ENCODE peak calls at places on chromosome 10, in six cellular contexts. One of them, this sample, is unnamed.

GRCh38 chr10:106873770-106874717 is 290.5 kb downstream of the SORCS1 start:
- DNase-seq in sigmoid colon: no peak
- DNase-seq in prostate gland: no peak
- DNase-seq in uterus: no peak
- DNase-seq in stomach: no peak
- DNase-seq in IMR-90: no peak
- DNase-seq in this sample: peak; percentile 66

GRCh38 chr10:93438796-93439253 is 43.3 kb downstream of the MYOF start:
- DNase-seq in sigmoid colon: no peak
- DNase-seq in prostate gland: peak; percentile 85
- DNase-seq in IMR-90: no peak
- DNase-seq in uterus: peak; percentile 47
- DNase-seq in stomach: peak; percentile 62
- DNase-seq in this sample: peak; percentile 61

GRCh38 chr10:79130846-79131245 is 62.1 kb downstream of the ZMIZ1 start:
- DNase-seq in uterus: no peak
- DNase-seq in prostate gland: no peak
- DNase-seq in IMR-90: no peak
- DNase-seq in sigmoid colon: no peak
- DNase-seq in stomach: no peak
- DNase-seq in this sample: no peak

GRCh38 chr10:90354914-90355313 is 502.9 kb downstream of the HTR7 start:
- DNase-seq in sigmoid colon: no peak
- DNase-seq in stomach: no peak
- DNase-seq in uterus: no peak
- DNase-seq in prostate gland: no peak
- DNase-seq in IMR-90: no peak
- DNase-seq in this sample: no peak

GRCh38 chr10:71367279-71367678 is 29.4 kb upstream of the CDH23 start:
- DNase-seq in prostate gland: no peak
- DNase-seq in stomach: no peak
- DNase-seq in uterus: no peak
- DNase-seq in IMR-90: no peak
- DNase-seq in sigmoid colon: no peak
- DNase-seq in this sample: peak; percentile 29

GRCh38 chr10:1560535-1561192 is 176.7 kb downstream of the ADARB2 start:
- DNase-seq in sigmoid colon: peak; percentile 28
- DNase-seq in IMR-90: no peak
- DNase-seq in uterus: no peak
- DNase-seq in stomach: no peak
- DNase-seq in prostate gland: no peak
- DNase-seq in this sample: no peak

GRCh38 chr10:17200035-17200884 is 1.2 kb downstream of the TRDMT1 start:
- DNase-seq in stomach: no peak
- DNase-seq in uterus: no peak
- DNase-seq in sigmoid colon: no peak
- DNase-seq in prostate gland: no peak
- DNase-seq in IMR-90: no peak
- DNase-seq in this sample: no peak

GRCh38 chr10:75935650-75936400 is 504.4 kb downstream of the LRMDA start:
- DNase-seq in sigmoid colon: no peak
- DNase-seq in uterus: no peak
- DNase-seq in stomach: no peak
- DNase-seq in IMR-90: no peak
- DNase-seq in prostate gland: no peak
- DNase-seq in this sample: no peak

GRCh38 chr10:96341219-96342182 is 17.3 kb downstream of the OPALIN start:
- DNase-seq in sigmoid colon: no peak
- DNase-seq in IMR-90: no peak
- DNase-seq in stomach: no peak
- DNase-seq in prostate gland: no peak
- DNase-seq in uterus: no peak
- DNase-seq in this sample: no peak

GRCh38 chr10:83212632-83213349 is 926.5 kb upstream of the GHITM start:
- DNase-seq in IMR-90: no peak
- DNase-seq in stomach: no peak
- DNase-seq in sigmoid colon: no peak
- DNase-seq in uterus: no peak
- DNase-seq in prostate gland: no peak
- DNase-seq in this sample: no peak

GRCh38 chr10:128064615-128065580 is 61.3 kb downstream of the MKI67 start:
- DNase-seq in IMR-90: peak; percentile 49
- DNase-seq in uterus: peak; percentile 56
- DNase-seq in sigmoid colon: peak; percentile 91
- DNase-seq in prostate gland: no peak
- DNase-seq in stomach: no peak
- DNase-seq in this sample: peak; percentile 78

GRCh38 chr10:80457554-80458262 is 3.6 kb downstream of the TSPAN14 start:
- DNase-seq in prostate gland: no peak
- DNase-seq in sigmoid colon: no peak
- DNase-seq in stomach: no peak
- DNase-seq in uterus: no peak
- DNase-seq in IMR-90: no peak
- DNase-seq in this sample: peak; percentile 41

GRCh38 chr10:71349401-71349800 is 30.3 kb downstream of the SLC29A3 start:
- DNase-seq in sigmoid colon: no peak
- DNase-seq in IMR-90: no peak
- DNase-seq in stomach: no peak
- DNase-seq in uterus: no peak
- DNase-seq in prostate gland: no peak
- DNase-seq in this sample: no peak

GRCh38 chr10:1380075-1380793 is 324.0 kb downstream of the WDR37 start:
- DNase-seq in IMR-90: no peak
- DNase-seq in prostate gland: no peak
- DNase-seq in uterus: no peak
- DNase-seq in sigmoid colon: no peak
- DNase-seq in stomach: peak; percentile 10
- DNase-seq in this sample: no peak

GRCh38 chr10:5943536-5943935 is 33.8 kb downstream of the IL15RA start:
- DNase-seq in stomach: no peak
- DNase-seq in uterus: peak; percentile 82
- DNase-seq in prostate gland: no peak
- DNase-seq in IMR-90: peak; percentile 59
- DNase-seq in sigmoid colon: peak; percentile 80
- DNase-seq in this sample: peak; percentile 58

GRCh38 chr10:53748319-53748718 is 975.7 kb upstream of the MBL2 start:
- DNase-seq in IMR-90: no peak
- DNase-seq in uterus: no peak
- DNase-seq in stomach: no peak
- DNase-seq in prostate gland: no peak
- DNase-seq in sigmoid colon: no peak
- DNase-seq in this sample: no peak

GRCh38 chr10:14153570-14154055 is 177.1 kb downstream of the FRMD4A start:
- DNase-seq in stomach: no peak
- DNase-seq in IMR-90: peak; percentile 37
- DNase-seq in uterus: no peak
- DNase-seq in prostate gland: no peak
- DNase-seq in sigmoid colon: no peak
- DNase-seq in this sample: no peak

GRCh38 chr10:83273035-83273434 is 866.3 kb upstream of the GHITM start:
- DNase-seq in uterus: no peak
- DNase-seq in prostate gland: no peak
- DNase-seq in sigmoid colon: no peak
- DNase-seq in IMR-90: no peak
- DNase-seq in stomach: no peak
- DNase-seq in this sample: no peak

GRCh38 chr10:23370106-23370505 is 25.5 kb upstream of the C10orf67 start:
- DNase-seq in uterus: no peak
- DNase-seq in IMR-90: peak; percentile 19
- DNase-seq in prostate gland: no peak
- DNase-seq in stomach: no peak
- DNase-seq in sigmoid colon: no peak
- DNase-seq in this sample: no peak

GRCh38 chr10:97279121-97279815 is 13.2 kb downstream of the ARHGAP19 start:
- DNase-seq in uterus: no peak
- DNase-seq in prostate gland: no peak
- DNase-seq in sigmoid colon: no peak
- DNase-seq in stomach: no peak
- DNase-seq in IMR-90: peak; percentile 42
- DNase-seq in this sample: peak; percentile 10

GRCh38 chr10:6221971-6222751 is 19.4 kb downstream of the PFKFB3 start:
- DNase-seq in IMR-90: peak; percentile 29
- DNase-seq in sigmoid colon: no peak
- DNase-seq in stomach: no peak
- DNase-seq in prostate gland: no peak
- DNase-seq in uterus: no peak
- DNase-seq in this sample: no peak

GRCh38 chr10:119025336-119025735 is 4.2 kb upstream of the NANOS1 start:
- DNase-seq in sigmoid colon: peak; percentile 93
- DNase-seq in uterus: peak; percentile 59
- DNase-seq in prostate gland: peak; percentile 85
- DNase-seq in IMR-90: peak; percentile 64
- DNase-seq in stomach: peak; percentile 89
- DNase-seq in this sample: peak; percentile 85

GRCh38 chr10:112375721-112376577 is 2.0 kb downstream of the ACSL5 start:
- DNase-seq in prostate gland: peak; percentile 22
- DNase-seq in IMR-90: peak; percentile 49
- DNase-seq in stomach: peak; percentile 84
- DNase-seq in uterus: peak; percentile 56
- DNase-seq in sigmoid colon: peak; percentile 71
- DNase-seq in this sample: peak; percentile 63

DNA sequence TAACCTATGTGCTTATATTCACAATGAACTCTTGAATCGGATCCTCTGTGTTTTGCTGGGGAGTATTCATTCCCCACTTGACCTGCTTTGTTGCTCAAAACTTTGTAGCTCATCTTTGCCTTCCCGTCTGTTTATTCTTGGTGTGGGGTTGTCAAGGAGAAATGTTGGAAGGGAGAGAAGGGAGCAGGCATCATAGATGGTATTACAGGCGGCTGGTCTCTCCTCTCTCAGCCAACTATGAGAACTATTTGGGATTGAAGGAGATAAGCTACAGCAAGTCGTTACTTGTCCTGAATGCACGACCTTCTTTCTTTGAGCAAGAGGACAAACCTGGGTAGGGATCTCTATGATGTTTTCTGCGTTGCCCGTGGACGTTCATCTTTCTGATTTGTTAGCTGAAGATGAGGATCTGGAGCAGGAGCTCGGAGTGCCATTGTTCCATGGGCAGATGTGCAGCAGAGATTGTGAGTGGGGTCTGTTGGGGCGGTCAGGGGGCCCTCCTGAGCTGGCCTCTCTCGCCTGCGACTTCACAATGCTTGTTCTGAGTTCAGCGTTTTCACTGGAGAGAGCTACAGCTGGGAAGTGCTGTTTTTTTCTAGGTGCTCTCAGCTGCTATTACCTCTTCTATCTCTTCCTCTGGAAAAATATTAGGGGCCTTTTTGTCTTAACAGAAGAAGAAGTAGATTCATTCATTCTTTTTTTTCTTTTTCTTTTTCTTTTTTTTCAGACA is 126.9 kb upstream of the KLF6 start:
- DNase-seq in sigmoid colon: no peak
- DNase-seq in IMR-90: peak; percentile 31
- DNase-seq in prostate gland: peak; percentile 67
- DNase-seq in uterus: no peak
- DNase-seq in stomach: no peak
- DNase-seq in this sample: no peak
- TF ChIP-seq POLR2A in sigmoid colon: no peak
- TF ChIP-seq POLR2A in IMR-90: no peak
- TF ChIP-seq POLR2A in prostate gland: no peak
- TF ChIP-seq POLR2A in uterus: no peak
- TF ChIP-seq POLR2A in stomach: no peak
- TF ChIP-seq POLR2A in this sample: no peak

GRCh38 chr10:50384238-50384637 is 132.9 kb upstream of the ASAH2 start:
- DNase-seq in stomach: no peak
- DNase-seq in sigmoid colon: no peak
- DNase-seq in uterus: no peak
- DNase-seq in IMR-90: no peak
- DNase-seq in prostate gland: no peak
- DNase-seq in this sample: no peak

GRCh38 chr10:50384839-50385238 is 133.5 kb upstream of the ASAH2 start:
- DNase-seq in uterus: no peak
- DNase-seq in prostate gland: no peak
- DNase-seq in IMR-90: no peak
- DNase-seq in stomach: no peak
- DNase-seq in sigmoid colon: no peak
- DNase-seq in this sample: no peak

GRCh38 chr10:50379652-50380051 is 128.3 kb upstream of the ASAH2 start:
- DNase-seq in sigmoid colon: no peak
- DNase-seq in IMR-90: no peak
- DNase-seq in prostate gland: no peak
- DNase-seq in stomach: no peak
- DNase-seq in uterus: no peak
- DNase-seq in this sample: no peak

GRCh38 chr10:50381637-50382036 is 130.3 kb upstream of the ASAH2 start:
- DNase-seq in IMR-90: no peak
- DNase-seq in uterus: no peak
- DNase-seq in prostate gland: no peak
- DNase-seq in stomach: no peak
- DNase-seq in sigmoid colon: no peak
- DNase-seq in this sample: no peak

GRCh38 chr10:50382576-50383023 is 131.3 kb upstream of the ASAH2 start:
- DNase-seq in uterus: no peak
- DNase-seq in IMR-90: no peak
- DNase-seq in stomach: no peak
- DNase-seq in prostate gland: no peak
- DNase-seq in sigmoid colon: no peak
- DNase-seq in this sample: no peak
- H3K4me1 ChIP-seq in uterus: peaks cover 8% of the 10 kb centered on the region
- H3K4me1 ChIP-seq in IMR-90: peaks cover 8% of the 10 kb centered on the region
- H3K4me1 ChIP-seq in stomach: peaks cover 6% of the 10 kb centered on the region
- H3K4me1 ChIP-seq in prostate gland: no peaks in the 10 kb centered on the region
- H3K4me1 ChIP-seq in sigmoid colon: no peaks in the 10 kb centered on the region
- H3K4me1 ChIP-seq in this sample: peaks cover 22% of the 10 kb centered on the region

GRCh38 chr10:100306861-100307260 is 20.4 kb upstream of the BLOC1S2 start:
- DNase-seq in uterus: no peak
- DNase-seq in IMR-90: no peak
- DNase-seq in prostate gland: no peak
- DNase-seq in stomach: no peak
- DNase-seq in sigmoid colon: no peak
- DNase-seq in this sample: no peak
- TF ChIP-seq POLR2A in uterus: no peak
- TF ChIP-seq POLR2A in IMR-90: no peak
- TF ChIP-seq POLR2A in prostate gland: no peak
- TF ChIP-seq POLR2A in stomach: no peak
- TF ChIP-seq POLR2A in sigmoid colon: no peak
- TF ChIP-seq POLR2A in this sample: no peak

GRCh38 chr10:132459252-132460028 is 62.4 kb downstream of the PWWP2B start:
- DNase-seq in prostate gland: no peak
- DNase-seq in uterus: no peak
- DNase-seq in stomach: peak; percentile 63
- DNase-seq in sigmoid colon: no peak
- DNase-seq in IMR-90: no peak
- DNase-seq in this sample: peak; percentile 72
- H3K4me1 ChIP-seq in prostate gland: peaks cover 3% of the 10 kb centered on the region
- H3K4me1 ChIP-seq in uterus: no peaks in the 10 kb centered on the region
- H3K4me1 ChIP-seq in stomach: peaks cover 48% of the 10 kb centered on the region
- H3K4me1 ChIP-seq in sigmoid colon: no peaks in the 10 kb centered on the region
- H3K4me1 ChIP-seq in IMR-90: no peaks in the 10 kb centered on the region
- H3K4me1 ChIP-seq in this sample: peaks cover 34% of the 10 kb centered on the region

GRCh38 chr10:77873558-77874380 is 52.8 kb downstream of the DLG5 start:
- DNase-seq in sigmoid colon: peak; percentile 91
- DNase-seq in uterus: peak; percentile 69
- DNase-seq in stomach: peak; percentile 50
- DNase-seq in IMR-90: peak; percentile 42
- DNase-seq in prostate gland: peak; percentile 81
- DNase-seq in this sample: peak; percentile 40
- TF ChIP-seq POLR2A in sigmoid colon: no peak
- TF ChIP-seq POLR2A in uterus: no peak
- TF ChIP-seq POLR2A in stomach: no peak
- TF ChIP-seq POLR2A in IMR-90: no peak
- TF ChIP-seq POLR2A in prostate gland: peak; percentile 79
- TF ChIP-seq POLR2A in this sample: no peak

GRCh38 chr10:102670871-102671434 is 26.7 kb downstream of the TRIM8 start:
- DNase-seq in stomach: no peak
- DNase-seq in uterus: no peak
- DNase-seq in IMR-90: no peak
- DNase-seq in sigmoid colon: no peak
- DNase-seq in prostate gland: no peak
- DNase-seq in this sample: no peak
- H3K4me1 ChIP-seq in stomach: peaks cover 47% of the 10 kb centered on the region
- H3K4me1 ChIP-seq in uterus: peaks cover 12% of the 10 kb centered on the region
- H3K4me1 ChIP-seq in IMR-90: peaks cover 35% of the 10 kb centered on the region
- H3K4me1 ChIP-seq in sigmoid colon: no peaks in the 10 kb centered on the region
- H3K4me1 ChIP-seq in prostate gland: peaks cover 16% of the 10 kb centered on the region
- H3K4me1 ChIP-seq in this sample: peaks cover 43% of the 10 kb centered on the region

This sample was measured in body of pancreas.